ENCODE peak calls at places on chromosomes 6 and 20, in eight cellular contexts. V, A, D, M, Y, J, X and H are unnamed samples.

GRCh38 chr20:51287628-51288413 is 254.7 kb downstream of the NFATC2 start:
- DNase-seq in V (no peak), A (no peak), D (no peak), M (no peak), Y (no peak), J (no peak), X (no peak), H (peak)

GRCh38 chr20:35568645-35569044 is 26.8 kb downstream of the ERGIC3 start:
- DNase-seq in V (no peak), A (peak), D (no peak), M (no peak), Y (peak), J (no peak), X (no peak), H (peak)

GRCh38 chr20:51446656-51447055 is 95.9 kb downstream of the NFATC2 start:
- DNase-seq in V (peak), A (no peak), D (no peak), M (peak), Y (peak), J (no peak), X (no peak), H (peak)

GRCh38 chr6:116969211-116969863 is 92.3 kb downstream of the RFX6 start:
- DNase-seq in V (peak), A (peak), D (peak), M (peak), Y (peak), J (no peak), X (no peak), H (peak)

GRCh38 chr6:169841907-169842606 is 90.6 kb downstream of the ERMARD start:
- DNase-seq in V (no peak), A (no peak), D (no peak), M (no peak), Y (no peak), J (no peak), X (no peak), H (no peak)

GRCh38 chr6:17879224-17879623 is 108.2 kb downstream of the KIF13A start:
- DNase-seq in V (peak), A (no peak), D (no peak), M (no peak), Y (peak), J (no peak), X (no peak), H (no peak)

GRCh38 chr6:14278436-14278835 is 160.9 kb downstream of the CD83 start:
- DNase-seq in V (no peak), A (no peak), D (no peak), M (no peak), Y (no peak), J (no peak), X (no peak), H (no peak)

GRCh38 chr20:59514554-59514953 is 89.8 kb upstream of the PHACTR3 start:
- DNase-seq in V (no peak), A (no peak), D (no peak), M (no peak), Y (no peak), J (no peak), X (no peak), H (no peak)

GRCh38 chr6:153117986-153118886 is 12.8 kb downstream of the RGS17 start:
- DNase-seq in V (peak), A (no peak), D (no peak), M (peak), Y (peak), J (no peak), X (no peak), H (no peak)

GRCh38 chr20:62910777-62911497 is 15.4 kb downstream of the DIDO1 start:
- DNase-seq in V (no peak), A (no peak), D (no peak), M (no peak), Y (no peak), J (no peak), X (no peak), H (no peak)

GRCh38 chr6:149212202-149212601 is 105.3 kb upstream of the TAB2 start:
- DNase-seq in V (peak), A (no peak), D (no peak), M (no peak), Y (peak), J (no peak), X (no peak), H (no peak)

GRCh38 chr6:23535071-23535470 is 590.9 kb upstream of the NRSN1 start:
- DNase-seq in V (no peak), A (no peak), D (no peak), M (no peak), Y (peak), J (no peak), X (no peak), H (no peak)

GRCh38 chr20:47784599-47785320 is 521 bp downstream of the SULF2 start:
- DNase-seq in V (peak), A (no peak), D (no peak), M (no peak), Y (peak), J (peak), X (no peak), H (peak)

GRCh38 chr6:81366970-81367369 is 385.5 kb downstream of the TENT5A start:
- DNase-seq in V (no peak), A (no peak), D (no peak), M (no peak), Y (no peak), J (no peak), X (no peak), H (no peak)